ENCODE peak calls at places on chromosomes 12 and 14, in seven cellular contexts. One of them, this sample, is unnamed.

GRCh38 chr12:95796225-95796981 is 5.8 kb upstream of the NTN4 start:
- DNase-seq in A673: no peak
- DNase-seq in non-pigmented ciliary epithelial cell: no peak
- DNase-seq in adrenal gland: peak
- DNase-seq in mucosa of descending colon: no peak
- DNase-seq in foreskin fibroblast: peak
- DNase-seq in LoVo: no peak
- DNase-seq in this sample: no peak

GRCh38 chr12:45878630-45879255 is 111.6 kb downstream of the SCAF11 start:
- DNase-seq in foreskin fibroblast: no peak
- DNase-seq in A673: no peak
- DNase-seq in non-pigmented ciliary epithelial cell: no peak
- DNase-seq in mucosa of descending colon: no peak
- DNase-seq in LoVo: no peak
- DNase-seq in adrenal gland: no peak
- DNase-seq in this sample: peak

GRCh38 chr12:46442239-46442638 is 69.7 kb upstream of the SLC38A2 start:
- DNase-seq in adrenal gland: peak
- DNase-seq in A673: peak
- DNase-seq in LoVo: no peak
- DNase-seq in non-pigmented ciliary epithelial cell: no peak
- DNase-seq in foreskin fibroblast: peak
- DNase-seq in mucosa of descending colon: no peak
- DNase-seq in this sample: no peak

GRCh38 chr12:128269108-128269713 is 2.2 kb downstream of the TMEM132C start:
- DNase-seq in non-pigmented ciliary epithelial cell: no peak
- DNase-seq in A673: no peak
- DNase-seq in foreskin fibroblast: no peak
- DNase-seq in LoVo: no peak
- DNase-seq in adrenal gland: no peak
- DNase-seq in mucosa of descending colon: no peak
- DNase-seq in this sample: no peak

GRCh38 chr14:24322672-24323071 is 11.4 kb downstream of the LTB4R start:
- DNase-seq in LoVo: no peak
- DNase-seq in non-pigmented ciliary epithelial cell: no peak
- DNase-seq in adrenal gland: no peak
- DNase-seq in foreskin fibroblast: no peak
- DNase-seq in mucosa of descending colon: peak
- DNase-seq in A673: no peak
- DNase-seq in this sample: no peak

GRCh38 chr14:39217214-39217879 is 16.4 kb upstream of the MIA2 start:
- DNase-seq in A673: peak
- DNase-seq in adrenal gland: no peak
- DNase-seq in mucosa of descending colon: no peak
- DNase-seq in LoVo: peak
- DNase-seq in foreskin fibroblast: no peak
- DNase-seq in non-pigmented ciliary epithelial cell: no peak
- DNase-seq in this sample: no peak

GRCh38 chr14:21405097-21405496 is 21.3 kb upstream of the SUPT16H start:
- DNase-seq in non-pigmented ciliary epithelial cell: no peak
- DNase-seq in adrenal gland: no peak
- DNase-seq in A673: peak
- DNase-seq in mucosa of descending colon: no peak
- DNase-seq in LoVo: no peak
- DNase-seq in foreskin fibroblast: peak
- DNase-seq in this sample: no peak

GRCh38 chr12:116675339-116676107 is 62.3 kb downstream of the SPRING1 start:
- DNase-seq in non-pigmented ciliary epithelial cell: no peak
- DNase-seq in foreskin fibroblast: no peak
- DNase-seq in A673: no peak
- DNase-seq in LoVo: no peak
- DNase-seq in adrenal gland: peak
- DNase-seq in mucosa of descending colon: no peak
- DNase-seq in this sample: no peak

GRCh38 chr14:45091696-45092095 is 7.8 kb downstream of the PRPF39 start:
- DNase-seq in foreskin fibroblast: peak
- DNase-seq in mucosa of descending colon: no peak
- DNase-seq in non-pigmented ciliary epithelial cell: no peak
- DNase-seq in adrenal gland: no peak
- DNase-seq in A673: no peak
- DNase-seq in LoVo: no peak
- DNase-seq in this sample: no peak

GRCh38 chr14:61080591-61081010 is 99.6 kb downstream of the SLC38A6 start:
- DNase-seq in A673: peak
- DNase-seq in LoVo: no peak
- DNase-seq in adrenal gland: no peak
- DNase-seq in foreskin fibroblast: peak
- DNase-seq in mucosa of descending colon: no peak
- DNase-seq in non-pigmented ciliary epithelial cell: peak
- DNase-seq in this sample: no peak

GRCh38 chr14:102171173-102172020 is 31.7 kb downstream of the WDR20 start:
- DNase-seq in adrenal gland: peak
- DNase-seq in A673: no peak
- DNase-seq in foreskin fibroblast: peak
- DNase-seq in non-pigmented ciliary epithelial cell: no peak
- DNase-seq in LoVo: no peak
- DNase-seq in mucosa of descending colon: no peak
- DNase-seq in this sample: no peak

GRCh38 chr12:9364224-9365176 is 156.3 kb upstream of the PZP start:
- DNase-seq in mucosa of descending colon: no peak
- DNase-seq in foreskin fibroblast: peak
- DNase-seq in A673: no peak
- DNase-seq in non-pigmented ciliary epithelial cell: peak
- DNase-seq in adrenal gland: no peak
- DNase-seq in LoVo: peak
- DNase-seq in this sample: no peak

GRCh38 chr12:24778486-24779304 is 170.2 kb downstream of the BCAT1 start:
- DNase-seq in non-pigmented ciliary epithelial cell: no peak
- DNase-seq in adrenal gland: no peak
- DNase-seq in A673: peak
- DNase-seq in foreskin fibroblast: peak
- DNase-seq in mucosa of descending colon: no peak
- DNase-seq in LoVo: peak
- DNase-seq in this sample: peak

GRCh38 chr12:109695961-109696461 is 17.6 kb upstream of the FAM222A start:
- DNase-seq in foreskin fibroblast: peak
- DNase-seq in non-pigmented ciliary epithelial cell: no peak
- DNase-seq in adrenal gland: no peak
- DNase-seq in mucosa of descending colon: peak
- DNase-seq in A673: no peak
- DNase-seq in LoVo: peak
- DNase-seq in this sample: no peak

GRCh38 chr12:23954332-23954731 is 4.9 kb upstream of the SOX5 start:
- DNase-seq in LoVo: no peak
- DNase-seq in foreskin fibroblast: no peak
- DNase-seq in adrenal gland: no peak
- DNase-seq in non-pigmented ciliary epithelial cell: no peak
- DNase-seq in A673: no peak
- DNase-seq in mucosa of descending colon: no peak
- DNase-seq in this sample: no peak

GRCh38 chr12:6688543-6688999 is 604 bp downstream of the ZNF384 start:
- DNase-seq in non-pigmented ciliary epithelial cell: no peak
- DNase-seq in LoVo: peak
- DNase-seq in mucosa of descending colon: peak
- DNase-seq in A673: no peak
- DNase-seq in foreskin fibroblast: no peak
- DNase-seq in adrenal gland: peak
- DNase-seq in this sample: no peak

GRCh38 chr12:41151789-41152188 is 36.3 kb upstream of the PDZRN4 start:
- DNase-seq in mucosa of descending colon: no peak
- DNase-seq in non-pigmented ciliary epithelial cell: peak
- DNase-seq in A673: no peak
- DNase-seq in adrenal gland: no peak
- DNase-seq in LoVo: no peak
- DNase-seq in foreskin fibroblast: no peak
- DNase-seq in this sample: no peak